ENCODE peak calls at places on chromosomes 7 and 10, in five cellular contexts. A, S, M, I and G are unnamed samples.
A peak's percentile ranks its signal among the peaks of the same experiment; 100 is the strongest.

GRCh38 chr7:22393825-22394458 is 37.0 kb upstream of the RAPGEF5 start:
- DNase-seq in A (no peak), S (no peak), M (no peak), I (no peak), G (no peak)

GRCh38 chr7:157851501-157852067 is 514.8 kb downstream of the DNAJB6 start:
- DNase-seq in A (peak; percentile 18), S (peak; percentile 63), M (no peak), I (no peak), G (peak; percentile 28)

GRCh38 chr10:1526427-1527055 is 210.8 kb downstream of the ADARB2 start:
- DNase-seq in A (no peak), S (no peak), M (peak; percentile 29), I (no peak), G (no peak)

GRCh38 chr10:72087392-72087968 is 871 bp downstream of the SPOCK2 start:
- DNase-seq in A (no peak), S (no peak), M (no peak), I (peak; percentile 46), G (no peak)

GRCh38 chr7:137754076-137754851 is 92.5 kb downstream of the DGKI start:
- DNase-seq in A (no peak), S (peak; percentile 13), M (peak; percentile 9), I (no peak), G (no peak)

GRCh38 chr7:92904292-92905131 is 68.1 kb upstream of the CDK6 start:
- DNase-seq in A (peak; percentile 87), S (no peak), M (peak; percentile 83), I (no peak), G (peak; percentile 95)

GRCh38 chr7:80463272-80463920 is 48.5 kb downstream of the GNAT3 start:
- DNase-seq in A (no peak), S (no peak), M (no peak), I (no peak), G (no peak)

GRCh38 chr7:129969881-129970446 is 17.2 kb upstream of the UBE2H start:
- DNase-seq in A (peak; percentile 91), S (no peak), M (peak; percentile 92), I (no peak), G (peak; percentile 84)

GRCh38 chr7:120091807-120092206 is 181.2 kb upstream of the KCND2 start:
- DNase-seq in A (peak; percentile 51), S (no peak), M (no peak), I (no peak), G (no peak)